ENCODE peak calls at places on chromosomes 7 and 10, in six cellular contexts. X is mucosa of gallbladder; Y is NCI-H460; L is naive thymus-derived CD4-positive, alpha-beta T cell; D is right atrium auricular region; I is NCI-H1105. N is an unnamed sample.

GRCh38 chr7:130397056-130397455 is 16.8 kb downstream of the CPA1 start:
- DNase-seq in I (no peak), Y (no peak), X (no peak), D (no peak), L (no peak), N (no peak)

GRCh38 chr7:11415101-11415500 is 416.9 kb downstream of the THSD7A start:
- DNase-seq in I (no peak), D (no peak), X (no peak), L (no peak), Y (no peak), N (no peak)

GRCh38 chr7:77684030-77684429 is 12.2 kb upstream of the RSBN1L start:
- DNase-seq in I (no peak), Y (peak), L (no peak), X (no peak), D (peak), N (no peak)

GRCh38 chr10:7763929-7764328 is 23.9 kb downstream of the KIN start:
- DNase-seq in I (no peak), Y (no peak), X (no peak), L (no peak), D (no peak), N (no peak)

GRCh38 chr10:42836096-42836495 is 53.5 kb downstream of the BMS1 start:
- DNase-seq in X (no peak), Y (no peak), D (no peak), I (no peak), L (no peak), N (no peak)

GRCh38 chr10:28403090-28403489 is 100.2 kb upstream of the MPP7 start:
- DNase-seq in D (no peak), L (no peak), Y (no peak), I (no peak), X (no peak), N (no peak)

GRCh38 chr10:59177031-59177861 is 803 bp downstream of the PHYHIPL start:
- DNase-seq in X (peak), L (no peak), Y (peak), I (peak), D (no peak), N (no peak)

GRCh38 chr7:51034531-51035264 is 252.0 kb upstream of the GRB10 start:
- DNase-seq in I (no peak), X (no peak), D (no peak), Y (no peak), L (no peak), N (no peak)

GRCh38 chr7:126803060-126803665 is 449.6 kb downstream of the GRM8 start:
- DNase-seq in X (peak), I (peak), L (no peak), Y (peak), D (no peak), N (peak)

GRCh38 chr7:79683185-79683890 is 229.9 kb upstream of the MAGI2 start:
- DNase-seq in Y (no peak), D (no peak), I (no peak), X (no peak), L (no peak), N (no peak)

GRCh38 chr10:58921366-58921947 is 255.0 kb upstream of the PHYHIPL start:
- DNase-seq in I (no peak), Y (no peak), D (no peak), L (no peak), X (no peak), N (no peak)

GRCh38 chr10:1294748-1295147 is 238.6 kb downstream of the WDR37 start:
- DNase-seq in Y (no peak), D (no peak), L (no peak), I (no peak), X (no peak), N (no peak)

GRCh38 chr10:36519909-36520308 is 605.5 kb upstream of the ANKRD30A start:
- DNase-seq in D (no peak), Y (no peak), I (no peak), X (no peak), L (no peak), N (no peak)

GRCh38 chr7:111987115-111987826 is 218.9 kb downstream of the DOCK4 start:
- DNase-seq in X (no peak), I (no peak), D (no peak), Y (no peak), L (no peak), N (no peak)

GRCh38 chr7:117652943-117653700 is 173.3 kb downstream of the CFTR start:
- DNase-seq in I (no peak), Y (no peak), D (no peak), L (no peak), X (no peak), N (no peak)

GRCh38 chr10:48476279-48476982 is 128.4 kb downstream of the ARHGAP22 start:
- DNase-seq in I (peak), D (peak), X (no peak), Y (no peak), L (no peak), N (no peak)

GRCh38 chr7:130151591-130152269 is 53.5 kb downstream of the TMEM209 start:
- DNase-seq in D (no peak), X (no peak), Y (peak), I (no peak), L (peak), N (no peak)

GRCh38 chr10:15140640-15141039 is 27.9 kb downstream of the NMT2 start:
- DNase-seq in X (no peak), D (no peak), L (no peak), I (no peak), Y (no peak), N (no peak)

GRCh38 chr7:123770378-123770777 is 21.6 kb upstream of the WASL start:
- DNase-seq in D (no peak), I (no peak), L (no peak), X (no peak), Y (peak), N (no peak)

GRCh38 chr10:123136221-123136805 is 543 bp downstream of the HMX3 start:
- DNase-seq in L (no peak), X (no peak), Y (no peak), D (peak), I (no peak), N (no peak)